ENCODE peak calls at places on chromosomes 16 and 17, in five cellular contexts. One of them, this sample, is unnamed.

GRCh38 chr17:46020023-46020735 is 21.1 kb downstream of the STH start:
- DNase-seq in cardiac muscle cell: no peak
- DNase-seq in amniotic stem cell: no peak
- DNase-seq in fibroblast of pulmonary artery: no peak
- DNase-seq in NCI-H1930: no peak
- DNase-seq in this sample: no peak

GRCh38 chr17:181213-182163 is at the start of gene DOC2B:
- DNase-seq in NCI-H1930: peak; percentile 23
- DNase-seq in cardiac muscle cell: peak; percentile 41
- DNase-seq in amniotic stem cell: no peak
- DNase-seq in fibroblast of pulmonary artery: peak; percentile 16
- DNase-seq in this sample: peak; percentile 84

GRCh38 chr17:301681-302299 is 50.8 kb downstream of the RPH3AL start:
- DNase-seq in cardiac muscle cell: peak; percentile 54
- DNase-seq in amniotic stem cell: no peak
- DNase-seq in NCI-H1930: no peak
- DNase-seq in fibroblast of pulmonary artery: no peak
- DNase-seq in this sample: peak; percentile 33

GRCh38 chr16:12337776-12338655 is 361.5 kb downstream of the SNX29 start:
- DNase-seq in fibroblast of pulmonary artery: no peak
- DNase-seq in NCI-H1930: no peak
- DNase-seq in cardiac muscle cell: no peak
- DNase-seq in amniotic stem cell: no peak
- DNase-seq in this sample: peak; percentile 16

GRCh38 chr16:24635900-24636610 is 93.4 kb upstream of the TNRC6A start:
- DNase-seq in amniotic stem cell: peak; percentile 54
- DNase-seq in fibroblast of pulmonary artery: peak; percentile 98
- DNase-seq in cardiac muscle cell: peak; percentile 98
- DNase-seq in NCI-H1930: no peak
- DNase-seq in this sample: peak; percentile 83

GRCh38 chr17:16377804-16378400 is 3.0 kb upstream of the UBB start:
- DNase-seq in amniotic stem cell: no peak
- DNase-seq in NCI-H1930: no peak
- DNase-seq in fibroblast of pulmonary artery: peak; percentile 78
- DNase-seq in cardiac muscle cell: peak; percentile 65
- DNase-seq in this sample: peak; percentile 9

GRCh38 chr17:27523712-27524111 is 67.5 kb downstream of the KSR1 start:
- DNase-seq in NCI-H1930: no peak
- DNase-seq in fibroblast of pulmonary artery: no peak
- DNase-seq in cardiac muscle cell: no peak
- DNase-seq in amniotic stem cell: no peak
- DNase-seq in this sample: no peak

GRCh38 chr17:72419866-72420774 is 299.3 kb downstream of the SOX9 start:
- DNase-seq in amniotic stem cell: no peak
- DNase-seq in cardiac muscle cell: no peak
- DNase-seq in fibroblast of pulmonary artery: no peak
- DNase-seq in NCI-H1930: no peak
- DNase-seq in this sample: no peak

GRCh38 chr16:11633113-11633512 is 35.1 kb upstream of the SNN start:
- DNase-seq in cardiac muscle cell: no peak
- DNase-seq in fibroblast of pulmonary artery: no peak
- DNase-seq in NCI-H1930: no peak
- DNase-seq in amniotic stem cell: no peak
- DNase-seq in this sample: no peak

GRCh38 chr16:67208525-67208896 is 9.6 kb downstream of the ELMO3 start:
- DNase-seq in amniotic stem cell: no peak
- DNase-seq in fibroblast of pulmonary artery: no peak
- DNase-seq in NCI-H1930: no peak
- DNase-seq in cardiac muscle cell: no peak
- DNase-seq in this sample: no peak

GRCh38 chr17:67542219-67543114 is 165.4 kb downstream of the PITPNC1 start:
- DNase-seq in amniotic stem cell: no peak
- DNase-seq in fibroblast of pulmonary artery: no peak
- DNase-seq in NCI-H1930: no peak
- DNase-seq in cardiac muscle cell: no peak
- DNase-seq in this sample: no peak

GRCh38 chr16:28218109-28218508 is 6.3 kb upstream of the XPO6 start:
- DNase-seq in fibroblast of pulmonary artery: peak; percentile 73
- DNase-seq in NCI-H1930: no peak
- DNase-seq in amniotic stem cell: no peak
- DNase-seq in cardiac muscle cell: peak; percentile 76
- DNase-seq in this sample: peak; percentile 48

GRCh38 chr17:77382356-77382911 is 241.7 kb downstream of the SEC14L1 start:
- DNase-seq in fibroblast of pulmonary artery: no peak
- DNase-seq in NCI-H1930: no peak
- DNase-seq in cardiac muscle cell: no peak
- DNase-seq in amniotic stem cell: no peak
- DNase-seq in this sample: no peak

GRCh38 chr16:81797443-81797842 is 18.4 kb downstream of the PLCG2 start:
- DNase-seq in fibroblast of pulmonary artery: no peak
- DNase-seq in NCI-H1930: no peak
- DNase-seq in amniotic stem cell: no peak
- DNase-seq in cardiac muscle cell: no peak
- DNase-seq in this sample: no peak

GRCh38 chr17:39152134-39152884 is 872 bp upstream of the PLXDC1 start:
- DNase-seq in cardiac muscle cell: no peak
- DNase-seq in amniotic stem cell: no peak
- DNase-seq in fibroblast of pulmonary artery: no peak
- DNase-seq in NCI-H1930: no peak
- DNase-seq in this sample: no peak

GRCh38 chr17:21285164-21286065 is 904 bp downstream of the MAP2K3 start:
- DNase-seq in NCI-H1930: no peak
- DNase-seq in amniotic stem cell: no peak
- DNase-seq in fibroblast of pulmonary artery: peak; percentile 79
- DNase-seq in cardiac muscle cell: peak; percentile 66
- DNase-seq in this sample: peak; percentile 71

GRCh38 chr17:32822996-32823395 is 53.9 kb downstream of the MYO1D start:
- DNase-seq in NCI-H1930: no peak
- DNase-seq in cardiac muscle cell: peak; percentile 18
- DNase-seq in amniotic stem cell: no peak
- DNase-seq in fibroblast of pulmonary artery: no peak
- DNase-seq in this sample: no peak

GRCh38 chr17:48596000-48596734 is 2.6 kb upstream of the HOXB5 start:
- DNase-seq in fibroblast of pulmonary artery: no peak
- DNase-seq in cardiac muscle cell: no peak
- DNase-seq in NCI-H1930: no peak
- DNase-seq in amniotic stem cell: no peak
- DNase-seq in this sample: no peak

GRCh38 chr16:71288570-71288889 is 672 bp downstream of the CMTR2 start:
- DNase-seq in fibroblast of pulmonary artery: peak; percentile 8
- DNase-seq in cardiac muscle cell: no peak
- DNase-seq in NCI-H1930: no peak
- DNase-seq in amniotic stem cell: no peak
- DNase-seq in this sample: peak; percentile 38

GRCh38 chr17:45584092-45585036 is 93.8 kb upstream of the PLEKHM1 start:
- DNase-seq in amniotic stem cell: no peak
- DNase-seq in NCI-H1930: no peak
- DNase-seq in cardiac muscle cell: peak; percentile 57
- DNase-seq in fibroblast of pulmonary artery: peak; percentile 39
- DNase-seq in this sample: peak; percentile 51

GRCh38 chr16:81310045-81310644 is 4.6 kb upstream of the GAN start:
- DNase-seq in cardiac muscle cell: no peak
- DNase-seq in fibroblast of pulmonary artery: no peak
- DNase-seq in NCI-H1930: no peak
- DNase-seq in amniotic stem cell: no peak
- DNase-seq in this sample: no peak

GRCh38 chr17:38898812-38899348 is 26.5 kb upstream of the LASP1NB start:
- DNase-seq in NCI-H1930: no peak
- DNase-seq in amniotic stem cell: no peak
- DNase-seq in fibroblast of pulmonary artery: peak; percentile 31
- DNase-seq in cardiac muscle cell: peak; percentile 38
- DNase-seq in this sample: peak; percentile 76

GRCh38 chr17:34420254-34420766 is 57.3 kb upstream of the CCL1 start:
- DNase-seq in NCI-H1930: peak; percentile 33
- DNase-seq in cardiac muscle cell: peak; percentile 71
- DNase-seq in amniotic stem cell: no peak
- DNase-seq in fibroblast of pulmonary artery: peak; percentile 71
- DNase-seq in this sample: peak; percentile 69

GRCh38 chr17:80082403-80083135 is 18.8 kb upstream of the GAA start:
- DNase-seq in NCI-H1930: peak; percentile 67
- DNase-seq in amniotic stem cell: peak; percentile 64
- DNase-seq in fibroblast of pulmonary artery: peak; percentile 84
- DNase-seq in cardiac muscle cell: peak; percentile 84
- DNase-seq in this sample: peak; percentile 91

GRCh38 chr17:9158545-9159452 is 137.5 kb downstream of the NTN1 start:
- DNase-seq in cardiac muscle cell: no peak
- DNase-seq in amniotic stem cell: no peak
- DNase-seq in NCI-H1930: no peak
- DNase-seq in fibroblast of pulmonary artery: no peak
- DNase-seq in this sample: no peak

GRCh38 chr17:40440166-40440565 is 3.1 kb upstream of the IGFBP4 start:
- DNase-seq in amniotic stem cell: no peak
- DNase-seq in cardiac muscle cell: no peak
- DNase-seq in fibroblast of pulmonary artery: no peak
- DNase-seq in NCI-H1930: no peak
- DNase-seq in this sample: no peak

GRCh38 chr17:45270828-45271418 is 9.0 kb upstream of the SPATA32 start:
- DNase-seq in amniotic stem cell: no peak
- DNase-seq in fibroblast of pulmonary artery: no peak
- DNase-seq in NCI-H1930: peak; percentile 31
- DNase-seq in cardiac muscle cell: peak; percentile 18
- DNase-seq in this sample: peak; percentile 26

GRCh38 chr17:49565948-49566491 is 9.7 kb upstream of the NXPH3 start:
- DNase-seq in fibroblast of pulmonary artery: peak; percentile 69
- DNase-seq in amniotic stem cell: no peak
- DNase-seq in cardiac muscle cell: peak; percentile 74
- DNase-seq in NCI-H1930: no peak
- DNase-seq in this sample: no peak

GRCh38 chr16:11669380-11670146 is 1.3 kb downstream of the SNN start:
- DNase-seq in NCI-H1930: no peak
- DNase-seq in cardiac muscle cell: no peak
- DNase-seq in fibroblast of pulmonary artery: peak; percentile 19
- DNase-seq in amniotic stem cell: no peak
- DNase-seq in this sample: peak; percentile 56

GRCh38 chr16:13435415-13435814 is 484.5 kb upstream of the ERCC4 start:
- DNase-seq in NCI-H1930: no peak
- DNase-seq in amniotic stem cell: no peak
- DNase-seq in cardiac muscle cell: no peak
- DNase-seq in fibroblast of pulmonary artery: no peak
- DNase-seq in this sample: no peak

GRCh38 chr17:43928606-43929005 is 13.7 kb downstream of the PPY start:
- DNase-seq in NCI-H1930: no peak
- DNase-seq in amniotic stem cell: no peak
- DNase-seq in cardiac muscle cell: no peak
- DNase-seq in fibroblast of pulmonary artery: no peak
- DNase-seq in this sample: no peak

GRCh38 chr17:77882481-77883212 is 75.9 kb upstream of the TNRC6C start:
- DNase-seq in cardiac muscle cell: peak; percentile 93
- DNase-seq in fibroblast of pulmonary artery: peak; percentile 90
- DNase-seq in NCI-H1930: no peak
- DNase-seq in amniotic stem cell: no peak
- DNase-seq in this sample: peak; percentile 11

GRCh38 chr16:22206847-22207714 is 1.0 kb downstream of the EEF2K start:
- DNase-seq in fibroblast of pulmonary artery: peak; percentile 83
- DNase-seq in NCI-H1930: no peak
- DNase-seq in amniotic stem cell: no peak
- DNase-seq in cardiac muscle cell: peak; percentile 84
- DNase-seq in this sample: peak; percentile 90

GRCh38 chr17:7466644-7467341 is 12.6 kb downstream of the ZBTB4 start:
- DNase-seq in NCI-H1930: no peak
- DNase-seq in cardiac muscle cell: peak; percentile 73
- DNase-seq in amniotic stem cell: no peak
- DNase-seq in fibroblast of pulmonary artery: peak; percentile 69
- DNase-seq in this sample: peak; percentile 43

GRCh38 chr16:75343311-75343710 is 90.0 kb downstream of the CFDP1 start:
- DNase-seq in NCI-H1930: no peak
- DNase-seq in amniotic stem cell: no peak
- DNase-seq in fibroblast of pulmonary artery: no peak
- DNase-seq in cardiac muscle cell: no peak
- DNase-seq in this sample: peak; percentile 31

GRCh38 chr16:85391769-85392583 is 221.1 kb upstream of the GSE1 start:
- DNase-seq in amniotic stem cell: no peak
- DNase-seq in cardiac muscle cell: no peak
- DNase-seq in NCI-H1930: no peak
- DNase-seq in fibroblast of pulmonary artery: no peak
- DNase-seq in this sample: no peak

GRCh38 chr16:1779741-1780676 is 2.4 kb downstream of the SPSB3 start:
- DNase-seq in NCI-H1930: no peak
- DNase-seq in amniotic stem cell: no peak
- DNase-seq in fibroblast of pulmonary artery: no peak
- DNase-seq in cardiac muscle cell: no peak
- DNase-seq in this sample: no peak

GRCh38 chr16:56737539-56737938 is 7.6 kb downstream of the NUP93 start:
- DNase-seq in amniotic stem cell: no peak
- DNase-seq in NCI-H1930: no peak
- DNase-seq in fibroblast of pulmonary artery: no peak
- DNase-seq in cardiac muscle cell: no peak
- DNase-seq in this sample: no peak

GRCh38 chr16:71499775-71500364 is 10.7 kb upstream of the ZNF19 start:
- DNase-seq in NCI-H1930: peak; percentile 23
- DNase-seq in cardiac muscle cell: peak; percentile 77
- DNase-seq in amniotic stem cell: no peak
- DNase-seq in fibroblast of pulmonary artery: peak; percentile 79
- DNase-seq in this sample: peak; percentile 75

This sample was measured in lung microvascular endothelial cell.